ENCODE peak calls at places on chromosome 12, in five cellular contexts. One of them, this sample, is unnamed.

GRCh38 chr12:115998119-115998633 is 279.3 kb downstream of the MED13L start:
- DNase-seq in K562: peak; percentile 31
- DNase-seq in HCT116: peak; percentile 32
- DNase-seq in HepG2: peak; percentile 24
- DNase-seq in H1: peak; percentile 61
- DNase-seq in this sample: no peak

GRCh38 chr12:67940780-67941243 is 48.4 kb upstream of the IFNG-AS1 start:
- DNase-seq in H1: no peak
- DNase-seq in HCT116: no peak
- DNase-seq in HepG2: peak; percentile 9
- DNase-seq in K562: no peak
- DNase-seq in this sample: no peak

GRCh38 chr12:56158926-56159461 is 835 bp downstream of the MYL6 start:
- DNase-seq in HepG2: peak; percentile 70
- DNase-seq in H1: peak; percentile 66
- DNase-seq in K562: no peak
- DNase-seq in HCT116: no peak
- DNase-seq in this sample: no peak

GRCh38 chr12:94851396-94852025 is 152.0 kb downstream of the NDUFA12 start:
- DNase-seq in K562: no peak
- DNase-seq in HepG2: no peak
- DNase-seq in H1: no peak
- DNase-seq in HCT116: no peak
- DNase-seq in this sample: no peak

GRCh38 chr12:4323400-4323799 is 2.4 kb downstream of the TIGAR start:
- DNase-seq in H1: no peak
- DNase-seq in HCT116: no peak
- DNase-seq in K562: no peak
- DNase-seq in HepG2: no peak
- DNase-seq in this sample: no peak

GRCh38 chr12:88924162-88924561 is 343.9 kb upstream of the KITLG start:
- DNase-seq in HepG2: no peak
- DNase-seq in K562: no peak
- DNase-seq in HCT116: no peak
- DNase-seq in H1: no peak
- DNase-seq in this sample: no peak

GRCh38 chr12:53049582-53050318 is at the start of gene TNS2:
- DNase-seq in HCT116: no peak
- DNase-seq in HepG2: peak; percentile 72
- DNase-seq in H1: peak; percentile 70
- DNase-seq in K562: peak; percentile 55
- DNase-seq in this sample: no peak

GRCh38 chr12:39622306-39622705 is 2.7 kb upstream of the ABCD2 start:
- DNase-seq in K562: no peak
- DNase-seq in HCT116: no peak
- DNase-seq in H1: no peak
- DNase-seq in HepG2: no peak
- DNase-seq in this sample: no peak

GRCh38 chr12:8081228-8081920 is 700 bp upstream of the NECAP1 start:
- DNase-seq in HepG2: no peak
- DNase-seq in H1: no peak
- DNase-seq in HCT116: no peak
- DNase-seq in K562: no peak
- DNase-seq in this sample: no peak

GRCh38 chr12:31736472-31736871 is 7.7 kb upstream of the AMN1 start:
- DNase-seq in HCT116: no peak
- DNase-seq in HepG2: no peak
- DNase-seq in H1: no peak
- DNase-seq in K562: no peak
- DNase-seq in this sample: no peak

GRCh38 chr12:93010461-93010860 is 81.4 kb upstream of the EEA1 start:
- DNase-seq in H1: no peak
- DNase-seq in HepG2: no peak
- DNase-seq in HCT116: no peak
- DNase-seq in K562: no peak
- DNase-seq in this sample: no peak

GRCh38 chr12:130973906-130974305 is 20.2 kb downstream of the ADGRD1 start:
- DNase-seq in HCT116: no peak
- DNase-seq in K562: no peak
- DNase-seq in HepG2: no peak
- DNase-seq in H1: no peak
- DNase-seq in this sample: no peak

GRCh38 chr12:1297206-1297605 is 297.2 kb downstream of the FBXL14 start:
- DNase-seq in H1: no peak
- DNase-seq in HCT116: no peak
- DNase-seq in HepG2: no peak
- DNase-seq in K562: no peak
- DNase-seq in this sample: no peak

GRCh38 chr12:39892146-39892545 is 213.7 kb downstream of the SLC2A13 start:
- DNase-seq in K562: no peak
- DNase-seq in HCT116: no peak
- DNase-seq in HepG2: no peak
- DNase-seq in H1: no peak
- DNase-seq in this sample: no peak

GRCh38 chr12:58916891-58917570 is 3.3 kb downstream of the LRIG3 start:
- DNase-seq in HepG2: no peak
- DNase-seq in HCT116: no peak
- DNase-seq in H1: no peak
- DNase-seq in K562: no peak
- DNase-seq in this sample: no peak

GRCh38 chr12:43835264-43835655 is 621 bp upstream of the TMEM117 start:
- DNase-seq in K562: no peak
- DNase-seq in HCT116: no peak
- DNase-seq in H1: no peak
- DNase-seq in HepG2: no peak
- DNase-seq in this sample: no peak

GRCh38 chr12:6180300-6181051 is 19.7 kb upstream of the CD9 start:
- DNase-seq in HepG2: peak; percentile 76
- DNase-seq in HCT116: peak; percentile 15
- DNase-seq in K562: no peak
- DNase-seq in H1: no peak
- DNase-seq in this sample: no peak

GRCh38 chr12:75767957-75768356 is 256.5 kb upstream of the KRR1 start:
- DNase-seq in K562: no peak
- DNase-seq in HCT116: no peak
- DNase-seq in H1: no peak
- DNase-seq in HepG2: no peak
- DNase-seq in this sample: no peak

GRCh38 chr12:3604750-3605638 is 114.0 kb downstream of the PRMT8 start:
- DNase-seq in K562: no peak
- DNase-seq in H1: peak; percentile 60
- DNase-seq in HepG2: no peak
- DNase-seq in HCT116: no peak
- DNase-seq in this sample: no peak

GRCh38 chr12:117850048-117850447 is 118.7 kb downstream of the KSR2 start:
- DNase-seq in H1: peak; percentile 57
- DNase-seq in HCT116: peak; percentile 44
- DNase-seq in HepG2: peak; percentile 63
- DNase-seq in K562: peak; percentile 83
- DNase-seq in this sample: no peak

GRCh38 chr12:116319316-116319715 is 41.8 kb upstream of the MED13L start:
- DNase-seq in H1: no peak
- DNase-seq in K562: no peak
- DNase-seq in HepG2: no peak
- DNase-seq in HCT116: no peak
- DNase-seq in this sample: no peak

GRCh38 chr12:56208014-56208413 is 13.7 kb downstream of the RNF41 start:
- DNase-seq in HepG2: no peak
- DNase-seq in K562: no peak
- DNase-seq in H1: no peak
- DNase-seq in HCT116: no peak
- DNase-seq in this sample: no peak

GRCh38 chr12:75048763-75049162 is 160.9 kb downstream of the KCNC2 start:
- DNase-seq in K562: no peak
- DNase-seq in HepG2: no peak
- DNase-seq in HCT116: no peak
- DNase-seq in H1: no peak
- DNase-seq in this sample: no peak

GRCh38 chr12:111453071-111453989 is 47.6 kb downstream of the SH2B3 start:
- DNase-seq in H1: peak; percentile 47
- DNase-seq in HCT116: no peak
- DNase-seq in K562: no peak
- DNase-seq in HepG2: no peak
- DNase-seq in this sample: no peak

GRCh38 chr12:29256598-29256997 is 107.5 kb downstream of the FAR2 start:
- DNase-seq in K562: no peak
- DNase-seq in H1: no peak
- DNase-seq in HepG2: no peak
- DNase-seq in HCT116: no peak
- DNase-seq in this sample: no peak

GRCh38 chr12:5220835-5221234 is 177.2 kb downstream of the KCNA5 start:
- DNase-seq in K562: no peak
- DNase-seq in H1: no peak
- DNase-seq in HepG2: no peak
- DNase-seq in HCT116: no peak
- DNase-seq in this sample: no peak

GRCh38 chr12:16515666-16516065 is 90.3 kb downstream of the LMO3 start:
- DNase-seq in H1: no peak
- DNase-seq in HepG2: no peak
- DNase-seq in HCT116: no peak
- DNase-seq in K562: no peak
- DNase-seq in this sample: no peak

GRCh38 chr12:49971141-49971540 is 1.6 kb upstream of the AQP6 start:
- DNase-seq in K562: no peak
- DNase-seq in HepG2: no peak
- DNase-seq in HCT116: no peak
- DNase-seq in H1: no peak
- DNase-seq in this sample: no peak

GRCh38 chr12:1474567-1475153 is 119.7 kb downstream of the FBXL14 start:
- DNase-seq in H1: no peak
- DNase-seq in K562: no peak
- DNase-seq in HepG2: no peak
- DNase-seq in HCT116: peak; percentile 43
- DNase-seq in this sample: no peak

DNA sequence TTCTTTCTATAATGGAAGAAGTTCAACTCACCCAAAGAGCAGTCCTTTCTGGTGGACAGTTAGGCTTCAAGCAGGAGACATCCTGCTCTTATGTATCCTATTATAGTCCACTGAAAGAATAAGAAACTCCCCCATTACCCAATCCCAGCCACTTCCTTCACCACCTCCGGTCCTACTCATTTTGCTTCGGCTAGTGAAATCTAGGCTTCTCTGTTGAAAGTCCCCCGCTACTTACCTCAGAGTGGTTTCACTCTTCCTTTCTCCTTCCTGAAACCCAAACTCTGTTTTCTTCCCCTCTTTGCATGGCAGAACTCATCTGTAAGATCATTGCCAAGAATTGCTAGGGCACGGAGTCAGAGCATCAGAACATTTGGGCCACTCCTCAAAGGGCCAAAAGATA is at the start of gene GPR84:
- DNase-seq in K562: no peak
- DNase-seq in HepG2: no peak
- DNase-seq in H1: no peak
- DNase-seq in HCT116: no peak
- DNase-seq in this sample: peak; percentile 67
- TF ChIP-seq SRF in K562: no peak
- TF ChIP-seq SRF in HepG2: no peak
- TF ChIP-seq SRF in H1: no peak
- TF ChIP-seq SRF in HCT116: no peak
- TF ChIP-seq SRF in this sample: no peak

GRCh38 chr12:138898-139534 is 72.4 kb downstream of the IQSEC3 start:
- DNase-seq in HepG2: no peak
- DNase-seq in H1: peak; percentile 70
- DNase-seq in HCT116: no peak
- DNase-seq in K562: no peak
- DNase-seq in this sample: no peak
- TF ChIP-seq SRF in HepG2: no peak
- TF ChIP-seq SRF in H1: no peak
- TF ChIP-seq SRF in HCT116: no peak
- TF ChIP-seq SRF in K562: no peak
- TF ChIP-seq SRF in this sample: no peak

GRCh38 chr12:21568115-21568514 is 36.5 kb downstream of the GYS2 start:
- DNase-seq in HepG2: no peak
- DNase-seq in K562: peak; percentile 7
- DNase-seq in HCT116: no peak
- DNase-seq in H1: no peak
- DNase-seq in this sample: no peak

GRCh38 chr12:21577516-21577915 is 27.1 kb downstream of the GYS2 start:
- DNase-seq in HepG2: no peak
- DNase-seq in K562: no peak
- DNase-seq in H1: no peak
- DNase-seq in HCT116: no peak
- DNase-seq in this sample: no peak

GRCh38 chr12:21576431-21576830 is 28.2 kb downstream of the GYS2 start:
- DNase-seq in K562: no peak
- DNase-seq in H1: no peak
- DNase-seq in HCT116: no peak
- DNase-seq in HepG2: no peak
- DNase-seq in this sample: no peak

GRCh38 chr12:21573733-21574358 is 30.8 kb downstream of the GYS2 start:
- DNase-seq in K562: no peak
- DNase-seq in H1: no peak
- DNase-seq in HCT116: no peak
- DNase-seq in HepG2: no peak
- DNase-seq in this sample: no peak
- TF ChIP-seq SRF in K562: no peak
- TF ChIP-seq SRF in H1: no peak
- TF ChIP-seq SRF in HCT116: no peak
- TF ChIP-seq SRF in HepG2: no peak
- TF ChIP-seq SRF in this sample: no peak

GRCh38 chr12:95918194-95918993 is 24.0 kb downstream of the CCDC38 start:
- DNase-seq in HCT116: peak; percentile 37
- DNase-seq in H1: peak; percentile 52
- DNase-seq in K562: peak; percentile 21
- DNase-seq in HepG2: peak; percentile 71
- DNase-seq in this sample: no peak
- TF ChIP-seq SRF in HCT116: no peak
- TF ChIP-seq SRF in H1: no peak
- TF ChIP-seq SRF in K562: no peak
- TF ChIP-seq SRF in HepG2: no peak
- TF ChIP-seq SRF in this sample: no peak

GRCh38 chr12:48787791-48788521 is 933 bp downstream of the ADCY6 start:
- DNase-seq in HCT116: no peak
- DNase-seq in K562: no peak
- DNase-seq in HepG2: no peak
- DNase-seq in H1: peak; percentile 64
- DNase-seq in this sample: no peak
- TF ChIP-seq SRF in HCT116: no peak
- TF ChIP-seq SRF in K562: no peak
- TF ChIP-seq SRF in HepG2: no peak
- TF ChIP-seq SRF in H1: no peak
- TF ChIP-seq SRF in this sample: no peak